ENCODE peak calls at places on chromosomes 5 and 9, in ten cellular contexts. One of them, this sample, is unnamed.

GRCh38 chr9:129954868-129955550 is 88.0 kb downstream of the FNBP1 start:
- DNase-seq in neural crest cell: no peak
- DNase-seq in head of caudate nucleus: no peak
- DNase-seq in fibroblast of gingiva: no peak
- DNase-seq in activated effector memory CD4-positive, alpha-beta T cell treated with anti-CD3 and anti-CD28 coated beads, Interleukin-2, amount 50 U/mL, for 16 hours: no peak
- DNase-seq in psoas muscle: no peak
- DNase-seq in kidney: no peak
- DNase-seq in GM23248: peak
- DNase-seq in fibroblast of the conjunctiva: no peak
- DNase-seq in NCI-H1048: no peak
- DNase-seq in this sample: no peak

GRCh38 chr5:178207183-178207916 is 3.0 kb downstream of the HNRNPAB start:
- DNase-seq in psoas muscle: no peak
- DNase-seq in fibroblast of the conjunctiva: no peak
- DNase-seq in NCI-H1048: no peak
- DNase-seq in kidney: peak
- DNase-seq in fibroblast of gingiva: no peak
- DNase-seq in activated effector memory CD4-positive, alpha-beta T cell treated with anti-CD3 and anti-CD28 coated beads, Interleukin-2, amount 50 U/mL, for 16 hours: peak
- DNase-seq in head of caudate nucleus: no peak
- DNase-seq in GM23248: peak
- DNase-seq in neural crest cell: no peak
- DNase-seq in this sample: peak

GRCh38 chr5:132704875-132705274 is 31.1 kb downstream of the IL4 start:
- DNase-seq in fibroblast of gingiva: no peak
- DNase-seq in fibroblast of the conjunctiva: no peak
- DNase-seq in kidney: no peak
- DNase-seq in activated effector memory CD4-positive, alpha-beta T cell treated with anti-CD3 and anti-CD28 coated beads, Interleukin-2, amount 50 U/mL, for 16 hours: no peak
- DNase-seq in psoas muscle: no peak
- DNase-seq in NCI-H1048: no peak
- DNase-seq in GM23248: peak
- DNase-seq in neural crest cell: no peak
- DNase-seq in head of caudate nucleus: no peak
- DNase-seq in this sample: no peak

GRCh38 chr5:115246361-115246991 is 16.2 kb downstream of the PGGT1B start:
- DNase-seq in psoas muscle: no peak
- DNase-seq in GM23248: peak
- DNase-seq in neural crest cell: no peak
- DNase-seq in head of caudate nucleus: no peak
- DNase-seq in NCI-H1048: peak
- DNase-seq in kidney: no peak
- DNase-seq in fibroblast of the conjunctiva: peak
- DNase-seq in fibroblast of gingiva: peak
- DNase-seq in activated effector memory CD4-positive, alpha-beta T cell treated with anti-CD3 and anti-CD28 coated beads, Interleukin-2, amount 50 U/mL, for 16 hours: no peak
- DNase-seq in this sample: no peak

GRCh38 chr5:117973785-117974184 is 1014.6 kb downstream of the DTWD2 start:
- DNase-seq in psoas muscle: no peak
- DNase-seq in fibroblast of the conjunctiva: no peak
- DNase-seq in neural crest cell: no peak
- DNase-seq in GM23248: no peak
- DNase-seq in head of caudate nucleus: no peak
- DNase-seq in NCI-H1048: no peak
- DNase-seq in activated effector memory CD4-positive, alpha-beta T cell treated with anti-CD3 and anti-CD28 coated beads, Interleukin-2, amount 50 U/mL, for 16 hours: no peak
- DNase-seq in fibroblast of gingiva: no peak
- DNase-seq in kidney: no peak
- DNase-seq in this sample: no peak

GRCh38 chr5:71757590-71758543 is 38.8 kb downstream of the CARTPT start:
- DNase-seq in GM23248: peak
- DNase-seq in psoas muscle: peak
- DNase-seq in head of caudate nucleus: peak
- DNase-seq in kidney: peak
- DNase-seq in fibroblast of the conjunctiva: peak
- DNase-seq in activated effector memory CD4-positive, alpha-beta T cell treated with anti-CD3 and anti-CD28 coated beads, Interleukin-2, amount 50 U/mL, for 16 hours: peak
- DNase-seq in neural crest cell: peak
- DNase-seq in NCI-H1048: peak
- DNase-seq in fibroblast of gingiva: peak
- DNase-seq in this sample: peak

GRCh38 chr5:157204765-157205164 is 24.1 kb downstream of the ITK start:
- DNase-seq in NCI-H1048: no peak
- DNase-seq in psoas muscle: no peak
- DNase-seq in neural crest cell: no peak
- DNase-seq in kidney: no peak
- DNase-seq in activated effector memory CD4-positive, alpha-beta T cell treated with anti-CD3 and anti-CD28 coated beads, Interleukin-2, amount 50 U/mL, for 16 hours: no peak
- DNase-seq in GM23248: no peak
- DNase-seq in fibroblast of gingiva: no peak
- DNase-seq in head of caudate nucleus: no peak
- DNase-seq in fibroblast of the conjunctiva: no peak
- DNase-seq in this sample: no peak

GRCh38 chr5:61450170-61450815 is 118.2 kb downstream of the ZSWIM6 start:
- DNase-seq in psoas muscle: no peak
- DNase-seq in GM23248: peak
- DNase-seq in kidney: no peak
- DNase-seq in fibroblast of gingiva: peak
- DNase-seq in NCI-H1048: no peak
- DNase-seq in head of caudate nucleus: no peak
- DNase-seq in neural crest cell: no peak
- DNase-seq in activated effector memory CD4-positive, alpha-beta T cell treated with anti-CD3 and anti-CD28 coated beads, Interleukin-2, amount 50 U/mL, for 16 hours: no peak
- DNase-seq in fibroblast of the conjunctiva: peak
- DNase-seq in this sample: no peak

GRCh38 chr9:107711528-107711927 is 222.0 kb upstream of the KLF4 start:
- DNase-seq in head of caudate nucleus: no peak
- DNase-seq in kidney: peak
- DNase-seq in activated effector memory CD4-positive, alpha-beta T cell treated with anti-CD3 and anti-CD28 coated beads, Interleukin-2, amount 50 U/mL, for 16 hours: no peak
- DNase-seq in NCI-H1048: no peak
- DNase-seq in psoas muscle: peak
- DNase-seq in GM23248: peak
- DNase-seq in fibroblast of the conjunctiva: peak
- DNase-seq in fibroblast of gingiva: peak
- DNase-seq in neural crest cell: no peak
- DNase-seq in this sample: peak

GRCh38 chr9:133090187-133090586 is 28.4 kb downstream of the CEL start:
- DNase-seq in neural crest cell: no peak
- DNase-seq in psoas muscle: no peak
- DNase-seq in fibroblast of the conjunctiva: no peak
- DNase-seq in fibroblast of gingiva: no peak
- DNase-seq in kidney: peak
- DNase-seq in GM23248: no peak
- DNase-seq in activated effector memory CD4-positive, alpha-beta T cell treated with anti-CD3 and anti-CD28 coated beads, Interleukin-2, amount 50 U/mL, for 16 hours: peak
- DNase-seq in NCI-H1048: no peak
- DNase-seq in head of caudate nucleus: no peak
- DNase-seq in this sample: no peak

GRCh38 chr5:125578551-125578950 is 832.1 kb upstream of the ZNF608 start:
- DNase-seq in NCI-H1048: no peak
- DNase-seq in activated effector memory CD4-positive, alpha-beta T cell treated with anti-CD3 and anti-CD28 coated beads, Interleukin-2, amount 50 U/mL, for 16 hours: no peak
- DNase-seq in psoas muscle: no peak
- DNase-seq in head of caudate nucleus: no peak
- DNase-seq in kidney: no peak
- DNase-seq in neural crest cell: no peak
- DNase-seq in fibroblast of the conjunctiva: no peak
- DNase-seq in GM23248: no peak
- DNase-seq in fibroblast of gingiva: no peak
- DNase-seq in this sample: no peak

GRCh38 chr9:77978086-77978781 is 53.4 kb downstream of the GNAQ start:
- DNase-seq in fibroblast of the conjunctiva: no peak
- DNase-seq in NCI-H1048: no peak
- DNase-seq in activated effector memory CD4-positive, alpha-beta T cell treated with anti-CD3 and anti-CD28 coated beads, Interleukin-2, amount 50 U/mL, for 16 hours: no peak
- DNase-seq in kidney: no peak
- DNase-seq in head of caudate nucleus: no peak
- DNase-seq in psoas muscle: no peak
- DNase-seq in neural crest cell: no peak
- DNase-seq in GM23248: no peak
- DNase-seq in fibroblast of gingiva: no peak
- DNase-seq in this sample: no peak

GRCh38 chr9:114339130-114339908 is 9.7 kb downstream of the ORM2 start:
- DNase-seq in NCI-H1048: no peak
- DNase-seq in fibroblast of the conjunctiva: no peak
- DNase-seq in psoas muscle: peak
- DNase-seq in fibroblast of gingiva: peak
- DNase-seq in neural crest cell: peak
- DNase-seq in activated effector memory CD4-positive, alpha-beta T cell treated with anti-CD3 and anti-CD28 coated beads, Interleukin-2, amount 50 U/mL, for 16 hours: peak
- DNase-seq in kidney: peak
- DNase-seq in head of caudate nucleus: peak
- DNase-seq in GM23248: peak
- DNase-seq in this sample: peak

GRCh38 chr9:134348404-134349155 is 22.3 kb downstream of the RXRA start:
- DNase-seq in neural crest cell: no peak
- DNase-seq in fibroblast of gingiva: no peak
- DNase-seq in head of caudate nucleus: peak
- DNase-seq in GM23248: no peak
- DNase-seq in fibroblast of the conjunctiva: no peak
- DNase-seq in NCI-H1048: no peak
- DNase-seq in psoas muscle: no peak
- DNase-seq in activated effector memory CD4-positive, alpha-beta T cell treated with anti-CD3 and anti-CD28 coated beads, Interleukin-2, amount 50 U/mL, for 16 hours: no peak
- DNase-seq in kidney: no peak
- DNase-seq in this sample: no peak

GRCh38 chr5:74595143-74595915 is 45.2 kb downstream of the ENC1 start:
- DNase-seq in head of caudate nucleus: no peak
- DNase-seq in psoas muscle: no peak
- DNase-seq in activated effector memory CD4-positive, alpha-beta T cell treated with anti-CD3 and anti-CD28 coated beads, Interleukin-2, amount 50 U/mL, for 16 hours: no peak
- DNase-seq in NCI-H1048: no peak
- DNase-seq in fibroblast of gingiva: no peak
- DNase-seq in kidney: no peak
- DNase-seq in neural crest cell: no peak
- DNase-seq in GM23248: peak
- DNase-seq in fibroblast of the conjunctiva: no peak
- DNase-seq in this sample: no peak

GRCh38 chr9:82488702-82489578 is 500.4 kb downstream of the SPATA31D1 start:
- DNase-seq in head of caudate nucleus: no peak
- DNase-seq in psoas muscle: no peak
- DNase-seq in fibroblast of gingiva: peak
- DNase-seq in GM23248: peak
- DNase-seq in activated effector memory CD4-positive, alpha-beta T cell treated with anti-CD3 and anti-CD28 coated beads, Interleukin-2, amount 50 U/mL, for 16 hours: no peak
- DNase-seq in kidney: no peak
- DNase-seq in NCI-H1048: peak
- DNase-seq in fibroblast of the conjunctiva: peak
- DNase-seq in neural crest cell: no peak
- DNase-seq in this sample: no peak

GRCh38 chr5:8842906-8843590 is 702.8 kb downstream of the SEMA5A start:
- DNase-seq in fibroblast of gingiva: peak
- DNase-seq in psoas muscle: no peak
- DNase-seq in neural crest cell: no peak
- DNase-seq in activated effector memory CD4-positive, alpha-beta T cell treated with anti-CD3 and anti-CD28 coated beads, Interleukin-2, amount 50 U/mL, for 16 hours: no peak
- DNase-seq in head of caudate nucleus: peak
- DNase-seq in GM23248: peak
- DNase-seq in fibroblast of the conjunctiva: no peak
- DNase-seq in NCI-H1048: no peak
- DNase-seq in kidney: no peak
- DNase-seq in this sample: no peak

GRCh38 chr5:107580902-107581823 is 89.6 kb downstream of the EFNA5 start:
- DNase-seq in fibroblast of the conjunctiva: peak
- DNase-seq in neural crest cell: no peak
- DNase-seq in NCI-H1048: no peak
- DNase-seq in head of caudate nucleus: no peak
- DNase-seq in psoas muscle: no peak
- DNase-seq in activated effector memory CD4-positive, alpha-beta T cell treated with anti-CD3 and anti-CD28 coated beads, Interleukin-2, amount 50 U/mL, for 16 hours: no peak
- DNase-seq in GM23248: peak
- DNase-seq in fibroblast of gingiva: peak
- DNase-seq in kidney: no peak
- DNase-seq in this sample: no peak

GRCh38 chr5:78809444-78809843 is 160.9 kb upstream of the LHFPL2 start:
- DNase-seq in psoas muscle: no peak
- DNase-seq in kidney: no peak
- DNase-seq in NCI-H1048: no peak
- DNase-seq in neural crest cell: no peak
- DNase-seq in fibroblast of gingiva: no peak
- DNase-seq in GM23248: no peak
- DNase-seq in fibroblast of the conjunctiva: no peak
- DNase-seq in activated effector memory CD4-positive, alpha-beta T cell treated with anti-CD3 and anti-CD28 coated beads, Interleukin-2, amount 50 U/mL, for 16 hours: no peak
- DNase-seq in head of caudate nucleus: no peak
- DNase-seq in this sample: no peak

GRCh38 chr9:20197976-20198685 is 409.3 kb upstream of the SLC24A2 start:
- DNase-seq in fibroblast of the conjunctiva: no peak
- DNase-seq in GM23248: peak
- DNase-seq in fibroblast of gingiva: no peak
- DNase-seq in head of caudate nucleus: no peak
- DNase-seq in psoas muscle: no peak
- DNase-seq in neural crest cell: no peak
- DNase-seq in NCI-H1048: no peak
- DNase-seq in activated effector memory CD4-positive, alpha-beta T cell treated with anti-CD3 and anti-CD28 coated beads, Interleukin-2, amount 50 U/mL, for 16 hours: no peak
- DNase-seq in kidney: no peak
- DNase-seq in this sample: peak

GRCh38 chr5:133565993-133566392 is 46.3 kb downstream of the FSTL4 start:
- DNase-seq in psoas muscle: no peak
- DNase-seq in GM23248: peak
- DNase-seq in neural crest cell: peak
- DNase-seq in fibroblast of the conjunctiva: no peak
- DNase-seq in activated effector memory CD4-positive, alpha-beta T cell treated with anti-CD3 and anti-CD28 coated beads, Interleukin-2, amount 50 U/mL, for 16 hours: no peak
- DNase-seq in NCI-H1048: peak
- DNase-seq in fibroblast of gingiva: no peak
- DNase-seq in kidney: no peak
- DNase-seq in head of caudate nucleus: no peak
- DNase-seq in this sample: no peak

GRCh38 chr9:136249881-136250559 is 4.4 kb upstream of the QSOX2 start:
- DNase-seq in NCI-H1048: no peak
- DNase-seq in activated effector memory CD4-positive, alpha-beta T cell treated with anti-CD3 and anti-CD28 coated beads, Interleukin-2, amount 50 U/mL, for 16 hours: no peak
- DNase-seq in head of caudate nucleus: no peak
- DNase-seq in fibroblast of gingiva: no peak
- DNase-seq in GM23248: no peak
- DNase-seq in fibroblast of the conjunctiva: no peak
- DNase-seq in kidney: peak
- DNase-seq in psoas muscle: no peak
- DNase-seq in neural crest cell: no peak
- DNase-seq in this sample: no peak

GRCh38 chr9:26033346-26033745 is 355.1 kb upstream of the TUSC1 start:
- DNase-seq in GM23248: peak
- DNase-seq in fibroblast of the conjunctiva: no peak
- DNase-seq in NCI-H1048: no peak
- DNase-seq in kidney: no peak
- DNase-seq in fibroblast of gingiva: no peak
- DNase-seq in psoas muscle: no peak
- DNase-seq in activated effector memory CD4-positive, alpha-beta T cell treated with anti-CD3 and anti-CD28 coated beads, Interleukin-2, amount 50 U/mL, for 16 hours: no peak
- DNase-seq in neural crest cell: no peak
- DNase-seq in head of caudate nucleus: no peak
- DNase-seq in this sample: no peak

GRCh38 chr5:135497971-135498661 is 37.6 kb downstream of the NEUROG1 start:
- DNase-seq in activated effector memory CD4-positive, alpha-beta T cell treated with anti-CD3 and anti-CD28 coated beads, Interleukin-2, amount 50 U/mL, for 16 hours: no peak
- DNase-seq in head of caudate nucleus: no peak
- DNase-seq in fibroblast of gingiva: no peak
- DNase-seq in GM23248: peak
- DNase-seq in psoas muscle: no peak
- DNase-seq in neural crest cell: no peak
- DNase-seq in kidney: no peak
- DNase-seq in fibroblast of the conjunctiva: no peak
- DNase-seq in NCI-H1048: no peak
- DNase-seq in this sample: no peak

GRCh38 chr5:56078675-56079500 is 84.1 kb upstream of the IL6ST start:
- DNase-seq in fibroblast of the conjunctiva: peak
- DNase-seq in neural crest cell: no peak
- DNase-seq in psoas muscle: peak
- DNase-seq in NCI-H1048: no peak
- DNase-seq in activated effector memory CD4-positive, alpha-beta T cell treated with anti-CD3 and anti-CD28 coated beads, Interleukin-2, amount 50 U/mL, for 16 hours: no peak
- DNase-seq in fibroblast of gingiva: peak
- DNase-seq in GM23248: peak
- DNase-seq in head of caudate nucleus: no peak
- DNase-seq in kidney: no peak
- DNase-seq in this sample: peak

GRCh38 chr5:167840736-167841135 is 450.7 kb upstream of the WWC1 start:
- DNase-seq in neural crest cell: no peak
- DNase-seq in psoas muscle: no peak
- DNase-seq in fibroblast of the conjunctiva: no peak
- DNase-seq in GM23248: peak
- DNase-seq in activated effector memory CD4-positive, alpha-beta T cell treated with anti-CD3 and anti-CD28 coated beads, Interleukin-2, amount 50 U/mL, for 16 hours: no peak
- DNase-seq in NCI-H1048: no peak
- DNase-seq in head of caudate nucleus: no peak
- DNase-seq in kidney: no peak
- DNase-seq in fibroblast of gingiva: no peak
- DNase-seq in this sample: no peak

GRCh38 chr9:72149231-72149975 is at the start of gene GDA:
- DNase-seq in GM23248: peak
- DNase-seq in psoas muscle: no peak
- DNase-seq in head of caudate nucleus: peak
- DNase-seq in neural crest cell: no peak
- DNase-seq in kidney: peak
- DNase-seq in NCI-H1048: no peak
- DNase-seq in fibroblast of gingiva: no peak
- DNase-seq in fibroblast of the conjunctiva: no peak
- DNase-seq in activated effector memory CD4-positive, alpha-beta T cell treated with anti-CD3 and anti-CD28 coated beads, Interleukin-2, amount 50 U/mL, for 16 hours: no peak
- DNase-seq in this sample: peak

GRCh38 chr5:168765220-168766037 is 186.3 kb upstream of the PANK3 start:
- DNase-seq in kidney: peak
- DNase-seq in GM23248: peak
- DNase-seq in neural crest cell: no peak
- DNase-seq in head of caudate nucleus: no peak
- DNase-seq in psoas muscle: no peak
- DNase-seq in activated effector memory CD4-positive, alpha-beta T cell treated with anti-CD3 and anti-CD28 coated beads, Interleukin-2, amount 50 U/mL, for 16 hours: no peak
- DNase-seq in fibroblast of gingiva: no peak
- DNase-seq in NCI-H1048: no peak
- DNase-seq in fibroblast of the conjunctiva: no peak
- DNase-seq in this sample: no peak